ENCODE peak calls at places on chromosome 14, in ten cellular contexts. U, A, T, S, K, X, N, V, B and Y are unnamed samples.

GRCh38 chr14:35927727-35928126 is 101.6 kb downstream of the BRMS1L start:
- DNase-seq in U (no peak), A (no peak), T (no peak), S (no peak), K (no peak), X (no peak), N (no peak), V (no peak), B (no peak), Y (no peak)

GRCh38 chr14:53384536-53384935 is 231.4 kb upstream of the DDHD1 start:
- DNase-seq in U (no peak), A (no peak), T (no peak), S (no peak), K (no peak), X (no peak), N (no peak), V (no peak), B (peak), Y (no peak)

GRCh38 chr14:76306131-76306530 is 69.8 kb upstream of the ESRRB start:
- DNase-seq in U (peak), A (no peak), T (no peak), S (no peak), K (no peak), X (no peak), N (no peak), V (no peak), B (no peak), Y (no peak)

GRCh38 chr14:103099081-103099732 is 4.7 kb downstream of the EXOC3L4 start:
- DNase-seq in U (peak), A (no peak), T (no peak), S (no peak), K (peak), X (no peak), N (no peak), V (no peak), B (no peak), Y (no peak)

GRCh38 chr14:20302042-20302761 is 3.5 kb downstream of the TTC5 start:
- DNase-seq in U (no peak), A (no peak), T (no peak), S (no peak), K (no peak), X (no peak), N (no peak), V (peak), B (no peak), Y (no peak)

GRCh38 chr14:91429385-91429784 is 11.8 kb upstream of the CCDC88C start:
- DNase-seq in U (no peak), A (no peak), T (no peak), S (no peak), K (no peak), X (no peak), N (no peak), V (no peak), B (no peak), Y (no peak)

GRCh38 chr14:104651876-104652260 is 37.5 kb upstream of the INF2 start:
- DNase-seq in U (no peak), A (no peak), T (no peak), S (no peak), K (no peak), X (no peak), N (no peak), V (no peak), B (no peak), Y (no peak)

GRCh38 chr14:101457936-101458535 is 103.3 kb upstream of the DIO3 start:
- DNase-seq in U (no peak), A (no peak), T (no peak), S (no peak), K (no peak), X (no peak), N (no peak), V (no peak), B (no peak), Y (no peak)

GRCh38 chr14:22297376-22297775 is 291.6 kb downstream of the DAD1 start:
- DNase-seq in U (no peak), A (no peak), T (no peak), S (no peak), K (no peak), X (no peak), N (no peak), V (no peak), B (no peak), Y (no peak)

GRCh38 chr14:103416916-103417315 is 31.7 kb downstream of the MARK3 start:
- DNase-seq in U (no peak), A (no peak), T (no peak), S (no peak), K (no peak), X (no peak), N (no peak), V (no peak), B (peak), Y (no peak)

GRCh38 chr14:52790011-52790755 is 1.2 kb downstream of the GNPNAT1 start:
- DNase-seq in U (no peak), A (no peak), T (no peak), S (no peak), K (no peak), X (no peak), N (no peak), V (no peak), B (no peak), Y (no peak)

GRCh38 chr14:21680072-21680471 is 6.5 kb upstream of the OR4E1 start:
- DNase-seq in U (no peak), A (no peak), T (no peak), S (no peak), K (no peak), X (no peak), N (no peak), V (no peak), B (no peak), Y (no peak)

GRCh38 chr14:99116741-99117295 is 155.2 kb downstream of the BCL11B start:
- DNase-seq in U (no peak), A (no peak), T (no peak), S (no peak), K (no peak), X (no peak), N (no peak), V (no peak), B (no peak), Y (no peak)

GRCh38 chr14:59707778-59708635 is 131.4 kb upstream of the CCDC175 start:
- DNase-seq in U (no peak), A (no peak), T (no peak), S (no peak), K (peak), X (no peak), N (no peak), V (no peak), B (peak), Y (no peak)

GRCh38 chr14:105601360-105602242 is 75.2 kb downstream of the TMEM121 start:
- DNase-seq in U (no peak), A (no peak), T (no peak), S (no peak), K (no peak), X (no peak), N (no peak), V (no peak), B (no peak), Y (no peak)

GRCh38 chr14:44981198-44981597 is 19.2 kb downstream of the TOGARAM1 start:
- DNase-seq in U (no peak), A (no peak), T (no peak), S (no peak), K (no peak), X (no peak), N (no peak), V (no peak), B (no peak), Y (no peak)

GRCh38 chr14:97977711-97978261 is 1180.6 kb downstream of the VRK1 start:
- DNase-seq in U (no peak), A (no peak), T (peak), S (peak), K (peak), X (peak), N (peak), V (peak), B (peak), Y (peak)